ENCODE peak calls at places on chromosome 13, in six cellular contexts. One of them, this sample, is unnamed.

GRCh38 chr13:43401364-43401763 is 378.0 kb downstream of the DNAJC15 start:
- DNase-seq in vagina: no peak
- DNase-seq in tibial nerve: no peak
- DNase-seq in PC-9: no peak
- DNase-seq in naive thymus-derived CD4-positive, alpha-beta T cell: no peak
- DNase-seq in right atrium auricular region: no peak
- DNase-seq in this sample: no peak

GRCh38 chr13:43835701-43836100 is 43.8 kb downstream of the CCDC122 start:
- DNase-seq in vagina: no peak
- DNase-seq in tibial nerve: no peak
- DNase-seq in PC-9: no peak
- DNase-seq in naive thymus-derived CD4-positive, alpha-beta T cell: no peak
- DNase-seq in right atrium auricular region: no peak
- DNase-seq in this sample: no peak

GRCh38 chr13:80923907-80924306 is 583.0 kb upstream of the SPRY2 start:
- DNase-seq in vagina: no peak
- DNase-seq in tibial nerve: no peak
- DNase-seq in PC-9: no peak
- DNase-seq in naive thymus-derived CD4-positive, alpha-beta T cell: no peak
- DNase-seq in right atrium auricular region: no peak
- DNase-seq in this sample: no peak

GRCh38 chr13:68940049-68940448 is 1167.6 kb upstream of the ATXN8OS start:
- DNase-seq in vagina: no peak
- DNase-seq in tibial nerve: no peak
- DNase-seq in PC-9: no peak
- DNase-seq in naive thymus-derived CD4-positive, alpha-beta T cell: no peak
- DNase-seq in right atrium auricular region: no peak
- DNase-seq in this sample: no peak

GRCh38 chr13:98318263-98318878 is 141.3 kb upstream of the RNF113B start:
- DNase-seq in vagina: no peak
- DNase-seq in tibial nerve: no peak
- DNase-seq in PC-9: no peak
- DNase-seq in naive thymus-derived CD4-positive, alpha-beta T cell: no peak
- DNase-seq in right atrium auricular region: no peak
- DNase-seq in this sample: no peak

GRCh38 chr13:23433171-23434153 is at the start of gene SACS:
- DNase-seq in vagina: no peak
- DNase-seq in tibial nerve: no peak
- DNase-seq in PC-9: no peak
- DNase-seq in naive thymus-derived CD4-positive, alpha-beta T cell: no peak
- DNase-seq in right atrium auricular region: no peak
- DNase-seq in this sample: no peak

GRCh38 chr13:86572115-86572514 is 772.9 kb upstream of the SLITRK6 start:
- DNase-seq in vagina: no peak
- DNase-seq in tibial nerve: no peak
- DNase-seq in PC-9: no peak
- DNase-seq in naive thymus-derived CD4-positive, alpha-beta T cell: no peak
- DNase-seq in right atrium auricular region: no peak
- DNase-seq in this sample: no peak

GRCh38 chr13:44108345-44108858 is 228.7 kb downstream of the LACC1 start:
- DNase-seq in vagina: no peak
- DNase-seq in tibial nerve: no peak
- DNase-seq in PC-9: peak; percentile 62
- DNase-seq in naive thymus-derived CD4-positive, alpha-beta T cell: no peak
- DNase-seq in right atrium auricular region: peak; percentile 75
- DNase-seq in this sample: no peak

GRCh38 chr13:44484562-44485164 is 91.5 kb downstream of the TSC22D1 start:
- DNase-seq in vagina: no peak
- DNase-seq in tibial nerve: no peak
- DNase-seq in PC-9: no peak
- DNase-seq in naive thymus-derived CD4-positive, alpha-beta T cell: no peak
- DNase-seq in right atrium auricular region: no peak
- DNase-seq in this sample: no peak

GRCh38 chr13:26377038-26377437 is 123.1 kb downstream of the CDK8 start:
- DNase-seq in vagina: no peak
- DNase-seq in tibial nerve: no peak
- DNase-seq in PC-9: peak; percentile 1
- DNase-seq in naive thymus-derived CD4-positive, alpha-beta T cell: no peak
- DNase-seq in right atrium auricular region: no peak
- DNase-seq in this sample: no peak

GRCh38 chr13:20494656-20495055 is 31.0 kb downstream of the CRYL1 start:
- DNase-seq in vagina: no peak
- DNase-seq in tibial nerve: no peak
- DNase-seq in PC-9: no peak
- DNase-seq in naive thymus-derived CD4-positive, alpha-beta T cell: no peak
- DNase-seq in right atrium auricular region: no peak
- DNase-seq in this sample: no peak

GRCh38 chr13:77048592-77048991 is 21.6 kb upstream of the FBXL3 start:
- DNase-seq in vagina: no peak
- DNase-seq in tibial nerve: no peak
- DNase-seq in PC-9: no peak
- DNase-seq in naive thymus-derived CD4-positive, alpha-beta T cell: no peak
- DNase-seq in right atrium auricular region: no peak
- DNase-seq in this sample: no peak

GRCh38 chr13:66896933-66897332 is 333.2 kb downstream of the PCDH9 start:
- DNase-seq in vagina: no peak
- DNase-seq in tibial nerve: no peak
- DNase-seq in PC-9: no peak
- DNase-seq in naive thymus-derived CD4-positive, alpha-beta T cell: no peak
- DNase-seq in right atrium auricular region: no peak
- DNase-seq in this sample: no peak

GRCh38 chr13:91955546-91956355 is 557.3 kb downstream of the GPC5 start:
- DNase-seq in vagina: no peak
- DNase-seq in tibial nerve: no peak
- DNase-seq in PC-9: no peak
- DNase-seq in naive thymus-derived CD4-positive, alpha-beta T cell: no peak
- DNase-seq in right atrium auricular region: no peak
- DNase-seq in this sample: no peak

GRCh38 chr13:106349080-106349841 is 186.2 kb downstream of the EFNB2 start:
- DNase-seq in vagina: no peak
- DNase-seq in tibial nerve: no peak
- DNase-seq in PC-9: peak; percentile 59
- DNase-seq in naive thymus-derived CD4-positive, alpha-beta T cell: no peak
- DNase-seq in right atrium auricular region: peak; percentile 69
- DNase-seq in this sample: peak; percentile 50

GRCh38 chr13:110705356-110705825 is 525 bp downstream of the CARS2 start:
- DNase-seq in vagina: no peak
- DNase-seq in tibial nerve: no peak
- DNase-seq in PC-9: no peak
- DNase-seq in naive thymus-derived CD4-positive, alpha-beta T cell: no peak
- DNase-seq in right atrium auricular region: no peak
- DNase-seq in this sample: no peak

GRCh38 chr13:37058801-37059135 is 720 bp downstream of the SUPT20H start:
- DNase-seq in vagina: no peak
- DNase-seq in tibial nerve: no peak
- DNase-seq in PC-9: no peak
- DNase-seq in naive thymus-derived CD4-positive, alpha-beta T cell: no peak
- DNase-seq in right atrium auricular region: no peak
- DNase-seq in this sample: no peak

GRCh38 chr13:111970501-111971155 is 96.3 kb upstream of the SOX1 start:
- DNase-seq in vagina: no peak
- DNase-seq in tibial nerve: no peak
- DNase-seq in PC-9: no peak
- DNase-seq in naive thymus-derived CD4-positive, alpha-beta T cell: no peak
- DNase-seq in right atrium auricular region: no peak
- DNase-seq in this sample: no peak

GRCh38 chr13:66180806-66181205 is 1049.3 kb downstream of the PCDH9 start:
- DNase-seq in vagina: no peak
- DNase-seq in tibial nerve: no peak
- DNase-seq in PC-9: no peak
- DNase-seq in naive thymus-derived CD4-positive, alpha-beta T cell: no peak
- DNase-seq in right atrium auricular region: no peak
- DNase-seq in this sample: no peak

GRCh38 chr13:78607409-78608253 is 4.3 kb upstream of the POU4F1 start:
- DNase-seq in vagina: no peak
- DNase-seq in tibial nerve: no peak
- DNase-seq in PC-9: no peak
- DNase-seq in naive thymus-derived CD4-positive, alpha-beta T cell: no peak
- DNase-seq in right atrium auricular region: no peak
- DNase-seq in this sample: no peak

GRCh38 chr13:102729560-102730275 is 34.9 kb upstream of the METTL21C start:
- DNase-seq in vagina: no peak
- DNase-seq in tibial nerve: no peak
- DNase-seq in PC-9: no peak
- DNase-seq in naive thymus-derived CD4-positive, alpha-beta T cell: no peak
- DNase-seq in right atrium auricular region: no peak
- DNase-seq in this sample: no peak

GRCh38 chr13:102195566-102196462 is 206.0 kb downstream of the FGF14 start:
- DNase-seq in vagina: no peak
- DNase-seq in tibial nerve: no peak
- DNase-seq in PC-9: no peak
- DNase-seq in naive thymus-derived CD4-positive, alpha-beta T cell: no peak
- DNase-seq in right atrium auricular region: no peak
- DNase-seq in this sample: no peak

GRCh38 chr13:90770334-90770733 is 577.2 kb upstream of the MIR17HG start:
- DNase-seq in vagina: no peak
- DNase-seq in tibial nerve: no peak
- DNase-seq in PC-9: no peak
- DNase-seq in naive thymus-derived CD4-positive, alpha-beta T cell: no peak
- DNase-seq in right atrium auricular region: no peak
- DNase-seq in this sample: no peak

GRCh38 chr13:31172535-31172934 is 10.8 kb upstream of the HSPH1 start:
- DNase-seq in vagina: no peak
- DNase-seq in tibial nerve: no peak
- DNase-seq in PC-9: peak; percentile 25
- DNase-seq in naive thymus-derived CD4-positive, alpha-beta T cell: no peak
- DNase-seq in right atrium auricular region: no peak
- DNase-seq in this sample: peak; percentile 94

GRCh38 chr13:111486331-111486730 is 165.9 kb downstream of the TEX29 start:
- DNase-seq in vagina: no peak
- DNase-seq in tibial nerve: no peak
- DNase-seq in PC-9: no peak
- DNase-seq in naive thymus-derived CD4-positive, alpha-beta T cell: no peak
- DNase-seq in right atrium auricular region: no peak
- DNase-seq in this sample: no peak

GRCh38 chr13:80475718-80476117 is 134.8 kb upstream of the SPRY2 start:
- DNase-seq in vagina: no peak
- DNase-seq in tibial nerve: no peak
- DNase-seq in PC-9: no peak
- DNase-seq in naive thymus-derived CD4-positive, alpha-beta T cell: no peak
- DNase-seq in right atrium auricular region: no peak
- DNase-seq in this sample: no peak

GRCh38 chr13:107553838-107554237 is 661.5 kb downstream of the LIG4 start:
- DNase-seq in vagina: no peak
- DNase-seq in tibial nerve: no peak
- DNase-seq in PC-9: no peak
- DNase-seq in naive thymus-derived CD4-positive, alpha-beta T cell: no peak
- DNase-seq in right atrium auricular region: no peak
- DNase-seq in this sample: no peak

GRCh38 chr13:111912991-111913781 is 153.8 kb upstream of the SOX1 start:
- DNase-seq in vagina: peak; percentile 76
- DNase-seq in tibial nerve: no peak
- DNase-seq in PC-9: no peak
- DNase-seq in naive thymus-derived CD4-positive, alpha-beta T cell: no peak
- DNase-seq in right atrium auricular region: peak; percentile 52
- DNase-seq in this sample: no peak

GRCh38 chr13:55963934-55964333 is 1176.8 kb upstream of the PRR20A start:
- DNase-seq in vagina: no peak
- DNase-seq in tibial nerve: no peak
- DNase-seq in PC-9: no peak
- DNase-seq in naive thymus-derived CD4-positive, alpha-beta T cell: no peak
- DNase-seq in right atrium auricular region: no peak
- DNase-seq in this sample: no peak

GRCh38 chr13:55967055-55967454 is 1173.7 kb upstream of the PRR20A start:
- DNase-seq in vagina: no peak
- DNase-seq in tibial nerve: no peak
- DNase-seq in PC-9: no peak
- DNase-seq in naive thymus-derived CD4-positive, alpha-beta T cell: no peak
- DNase-seq in right atrium auricular region: no peak
- DNase-seq in this sample: no peak
- H3K9me3 ChIP-seq in vagina: no peaks in the 10 kb centered on the region
- H3K9me3 ChIP-seq in tibial nerve: no peaks in the 10 kb centered on the region
- H3K9me3 ChIP-seq in PC-9: no peaks in the 10 kb centered on the region
- H3K9me3 ChIP-seq in naive thymus-derived CD4-positive, alpha-beta T cell: peaks cover 3% of the 10 kb centered on the region
- H3K9me3 ChIP-seq in right atrium auricular region: no peaks in the 10 kb centered on the region
- H3K9me3 ChIP-seq in this sample: no peaks in the 10 kb centered on the region

DNA sequence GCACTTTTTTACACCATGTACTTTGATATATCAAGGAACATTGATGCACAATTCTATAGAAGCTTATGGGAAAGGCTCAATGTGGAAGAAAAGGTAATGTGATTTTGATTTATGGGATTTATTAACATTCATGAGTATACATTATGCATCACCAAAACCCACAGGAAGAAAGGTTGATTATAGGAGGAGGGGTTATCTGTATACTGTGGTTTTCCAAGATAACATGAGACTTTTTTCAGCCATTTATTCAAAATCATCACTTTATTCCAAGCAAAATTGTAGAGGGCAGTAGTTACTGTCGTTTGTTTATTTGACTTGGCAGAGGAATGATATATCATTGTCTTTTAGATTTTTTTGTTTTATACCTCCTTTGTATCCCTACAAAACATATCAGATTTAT is 54.9 kb downstream of the WDFY2 start:
- DNase-seq in vagina: no peak
- DNase-seq in tibial nerve: no peak
- DNase-seq in PC-9: no peak
- DNase-seq in naive thymus-derived CD4-positive, alpha-beta T cell: no peak
- DNase-seq in right atrium auricular region: no peak
- DNase-seq in this sample: no peak
- H3K4me1 ChIP-seq in vagina: peaks cover 44% of the 10 kb centered on the region
- H3K4me1 ChIP-seq in tibial nerve: peaks cover 45% of the 10 kb centered on the region
- H3K4me1 ChIP-seq in PC-9: peaks cover 21% of the 10 kb centered on the region
- H3K4me1 ChIP-seq in naive thymus-derived CD4-positive, alpha-beta T cell: peaks cover 10% of the 10 kb centered on the region
- H3K4me1 ChIP-seq in right atrium auricular region: peaks cover 26% of the 10 kb centered on the region
- H3K4me1 ChIP-seq in this sample: peaks cover 53% of the 10 kb centered on the region

GRCh38 chr13:28859069-28859468 is 38.9 kb downstream of the MTUS2 start:
- DNase-seq in vagina: no peak
- DNase-seq in tibial nerve: no peak
- DNase-seq in PC-9: no peak
- DNase-seq in naive thymus-derived CD4-positive, alpha-beta T cell: no peak
- DNase-seq in right atrium auricular region: no peak
- DNase-seq in this sample: no peak

GRCh38 chr13:28856284-28856683 is 36.1 kb downstream of the MTUS2 start:
- DNase-seq in vagina: no peak
- DNase-seq in tibial nerve: no peak
- DNase-seq in PC-9: no peak
- DNase-seq in naive thymus-derived CD4-positive, alpha-beta T cell: no peak
- DNase-seq in right atrium auricular region: no peak
- DNase-seq in this sample: no peak

GRCh38 chr13:28850226-28850625 is 30.1 kb downstream of the MTUS2 start:
- DNase-seq in vagina: no peak
- DNase-seq in tibial nerve: no peak
- DNase-seq in PC-9: no peak
- DNase-seq in naive thymus-derived CD4-positive, alpha-beta T cell: no peak
- DNase-seq in right atrium auricular region: no peak
- DNase-seq in this sample: no peak

GRCh38 chr13:28851422-28851821 is 31.3 kb downstream of the MTUS2 start:
- DNase-seq in vagina: no peak
- DNase-seq in tibial nerve: no peak
- DNase-seq in PC-9: no peak
- DNase-seq in naive thymus-derived CD4-positive, alpha-beta T cell: no peak
- DNase-seq in right atrium auricular region: no peak
- DNase-seq in this sample: no peak

GRCh38 chr13:28854657-28855056 is 34.5 kb downstream of the MTUS2 start:
- DNase-seq in vagina: no peak
- DNase-seq in tibial nerve: no peak
- DNase-seq in PC-9: no peak
- DNase-seq in naive thymus-derived CD4-positive, alpha-beta T cell: no peak
- DNase-seq in right atrium auricular region: no peak
- DNase-seq in this sample: no peak
- H3K9me3 ChIP-seq in vagina: no peaks in the 10 kb centered on the region
- H3K9me3 ChIP-seq in tibial nerve: no peaks in the 10 kb centered on the region
- H3K9me3 ChIP-seq in PC-9: no peaks in the 10 kb centered on the region
- H3K9me3 ChIP-seq in naive thymus-derived CD4-positive, alpha-beta T cell: no peaks in the 10 kb centered on the region
- H3K9me3 ChIP-seq in right atrium auricular region: no peaks in the 10 kb centered on the region
- H3K9me3 ChIP-seq in this sample: no peaks in the 10 kb centered on the region

GRCh38 chr13:97306646-97307045 is 84.5 kb downstream of the MBNL2 start:
- DNase-seq in vagina: no peak
- DNase-seq in tibial nerve: no peak
- DNase-seq in PC-9: no peak
- DNase-seq in naive thymus-derived CD4-positive, alpha-beta T cell: no peak
- DNase-seq in right atrium auricular region: no peak
- DNase-seq in this sample: no peak
- H3K4me1 ChIP-seq in vagina: peaks cover 82% of the 10 kb centered on the region
- H3K4me1 ChIP-seq in tibial nerve: peaks cover 48% of the 10 kb centered on the region
- H3K4me1 ChIP-seq in PC-9: peaks cover 19% of the 10 kb centered on the region
- H3K4me1 ChIP-seq in naive thymus-derived CD4-positive, alpha-beta T cell: no peaks in the 10 kb centered on the region
- H3K4me1 ChIP-seq in right atrium auricular region: peaks cover 57% of the 10 kb centered on the region
- H3K4me1 ChIP-seq in this sample: peaks cover 45% of the 10 kb centered on the region